ENCODE peak calls at places on chromosomes 3 and 15, in ten cellular contexts. S is GM04503, P is EL, U is left lung, O is AG09319, G is gastrocnemius medialis, R is GM23338, V is KBM-7, H is hypothalamus, J is EH. Y is an unnamed sample.

GRCh38 chr15:33357845-33358244 is 47.1 kb downstream of the RYR3 start:
- DNase-seq in S (no peak), P (no peak), U (no peak), O (no peak), G (no peak), R (no peak), V (no peak), H (no peak), J (no peak), Y (no peak)

GRCh38 chr3:177201707-177202397 is 4.6 kb upstream of the TBL1XR1 start:
- DNase-seq in S (no peak), P (no peak), U (no peak), O (no peak), G (no peak), R (no peak), V (peak; percentile 63), H (no peak), J (peak; percentile 62), Y (peak; percentile 99)

GRCh38 chr3:25033407-25034029 is 394.5 kb upstream of the RARB start:
- DNase-seq in S (no peak), P (peak; percentile 48), U (no peak), O (no peak), G (peak; percentile 33), R (peak; percentile 93), V (peak; percentile 41), H (no peak), J (peak; percentile 56), Y (peak; percentile 52)

GRCh38 chr3:72258786-72259185 is 473.8 kb upstream of the PROK2 start:
- DNase-seq in S (no peak), P (no peak), U (no peak), O (no peak), G (no peak), R (no peak), V (peak; percentile 69), H (no peak), J (no peak), Y (no peak)

GRCh38 chr15:91070872-91071271 is 29.2 kb upstream of the SV2B start:
- DNase-seq in S (no peak), P (no peak), U (no peak), O (no peak), G (no peak), R (peak; percentile 25), V (no peak), H (no peak), J (no peak), Y (no peak)

GRCh38 chr3:14172480-14172879 is 5.9 kb downstream of the XPC start:
- DNase-seq in S (no peak), P (no peak), U (no peak), O (no peak), G (no peak), R (no peak), V (no peak), H (no peak), J (no peak), Y (no peak)

GRCh38 chr3:2535206-2535605 is 436.5 kb downstream of the CNTN4 start:
- DNase-seq in S (no peak), P (no peak), U (no peak), O (no peak), G (no peak), R (no peak), V (no peak), H (no peak), J (no peak), Y (no peak)

GRCh38 chr15:28106294-28107110 is 7.4 kb upstream of the OCA2 start:
- DNase-seq in S (no peak), P (peak; percentile 13), U (no peak), O (no peak), G (no peak), R (peak; percentile 34), V (no peak), H (no peak), J (peak; percentile 23), Y (no peak)

GRCh38 chr3:12175844-12176453 is 17.2 kb upstream of the TIMP4 start:
- DNase-seq in S (no peak), P (peak; percentile 51), U (peak; percentile 61), O (no peak), G (peak; percentile 60), R (peak; percentile 72), V (peak; percentile 46), H (no peak), J (peak; percentile 60), Y (peak; percentile 27)

GRCh38 chr15:64855206-64856000 is 13.7 kb downstream of the PLEKHO2 start:
- DNase-seq in S (no peak), P (peak; percentile 63), U (no peak), O (no peak), G (no peak), R (no peak), V (no peak), H (no peak), J (peak; percentile 63), Y (no peak)

Y was measured in MM.1S.